ENCODE peak calls at places on chromosomes 12 and 14, in four cellular contexts. S is mesendoderm, R is IMR-90, B is H1. E is an unnamed sample.

GRCh38 chr14:104091927-104092771 is 6.6 kb downstream of the ASPG start:
- DNase-seq in S (no peak), B (peak; percentile 43), R (no peak), E (no peak)

GRCh38 chr14:51527073-51527472 is 124.6 kb upstream of the FRMD6 start:
- DNase-seq in R (peak; percentile 86), B (no peak), S (no peak), E (no peak)

GRCh38 chr14:77641534-77642341 is 25.3 kb upstream of the SPTLC2 start:
- DNase-seq in S (no peak), R (peak; percentile 47), B (no peak), E (no peak)

GRCh38 chr14:32183151-32184048 is 18.4 kb upstream of the RNU6-7 start:
- DNase-seq in S (no peak), B (no peak), R (no peak), E (no peak)

GRCh38 chr12:27580561-27581330 is 56.7 kb downstream of the PPFIBP1 start:
- DNase-seq in S (no peak), B (no peak), R (no peak), E (no peak)

GRCh38 chr12:8088574-8088973 is 6.5 kb downstream of the NECAP1 start:
- DNase-seq in S (no peak), B (no peak), R (no peak), E (no peak)

GRCh38 chr14:91380610-91381371 is 36.8 kb downstream of the CCDC88C start:
- DNase-seq in S (no peak), R (no peak), B (no peak), E (no peak)

GRCh38 chr12:30985814-30986452 is 59.4 kb downstream of the TSPAN11 start:
- DNase-seq in B (peak; percentile 85), R (peak; percentile 40), S (peak; percentile 70), E (peak; percentile 85)

GRCh38 chr12:97960741-97961608 is 498.4 kb downstream of the RMST start:
- DNase-seq in B (peak; percentile 64), R (no peak), S (peak; percentile 66), E (peak; percentile 63)

GRCh38 chr12:112258926-112259325 is 123.3 kb downstream of the HECTD4 start:
- DNase-seq in B (no peak), R (no peak), S (no peak), E (no peak)

GRCh38 chr12:8549381-8549780 is 8.7 kb upstream of the CLEC4E start:
- DNase-seq in R (no peak), S (no peak), B (no peak), E (no peak)

GRCh38 chr12:94644141-94644575 is 6.2 kb downstream of the TMCC3 start:
- DNase-seq in S (no peak), R (peak; percentile 24), B (no peak), E (no peak)

GRCh38 chr12:127191124-127191523 is 1075.8 kb upstream of the TMEM132C start:
- DNase-seq in S (no peak), R (peak; percentile 74), B (no peak), E (no peak)

GRCh38 chr14:31944256-31945073 is 132.6 kb upstream of the ARHGAP5 start:
- DNase-seq in R (no peak), S (no peak), B (no peak), E (no peak)

GRCh38 chr12:132161046-132161781 is 17.0 kb downstream of the NOC4L start:
- DNase-seq in R (peak; percentile 10), B (no peak), S (peak; percentile 27), E (no peak)

DNA sequence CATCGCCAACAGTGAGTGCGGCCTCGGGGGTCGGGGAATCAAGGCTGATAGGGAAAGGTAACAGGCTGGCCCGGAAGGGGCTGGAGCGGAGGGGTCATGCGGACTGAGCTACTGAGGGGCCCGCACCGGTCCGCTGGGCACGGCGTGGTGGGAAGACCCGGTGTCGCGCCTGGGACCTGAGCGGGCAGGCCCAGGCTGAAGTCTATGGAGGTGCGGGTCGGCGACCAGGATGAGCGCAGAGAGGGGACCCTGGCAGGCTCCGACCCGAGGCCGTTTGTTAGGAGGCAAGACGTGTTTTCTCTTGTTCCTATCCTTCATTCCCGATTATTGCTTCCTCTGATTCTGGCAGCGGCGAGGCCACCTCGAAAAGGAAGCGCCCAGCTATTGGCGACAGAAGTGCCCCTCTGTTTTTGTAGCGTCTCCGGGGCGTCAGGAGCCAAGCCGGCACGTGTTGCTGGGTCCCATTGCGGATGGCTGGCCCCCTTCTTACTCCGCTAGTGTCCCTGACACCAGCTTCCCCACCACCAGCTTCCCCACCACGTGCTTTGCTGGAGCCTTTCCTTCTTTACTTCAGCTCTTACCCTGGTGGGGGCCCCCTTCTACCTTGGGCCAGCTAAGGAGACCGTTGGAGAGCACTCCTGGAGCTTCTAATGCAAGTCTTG is 587 bp downstream of the PA2G4 start:
- DNase-seq in S (peak; percentile 51), B (no peak), R (no peak), E (no peak)
- H3K4ac ChIP-seq in S (peak overlapping the region; percentile 28), B (peak overlapping the region; percentile 65), R (peak overlapping the region; percentile 89), E (no peak overlapping the region)

DNA sequence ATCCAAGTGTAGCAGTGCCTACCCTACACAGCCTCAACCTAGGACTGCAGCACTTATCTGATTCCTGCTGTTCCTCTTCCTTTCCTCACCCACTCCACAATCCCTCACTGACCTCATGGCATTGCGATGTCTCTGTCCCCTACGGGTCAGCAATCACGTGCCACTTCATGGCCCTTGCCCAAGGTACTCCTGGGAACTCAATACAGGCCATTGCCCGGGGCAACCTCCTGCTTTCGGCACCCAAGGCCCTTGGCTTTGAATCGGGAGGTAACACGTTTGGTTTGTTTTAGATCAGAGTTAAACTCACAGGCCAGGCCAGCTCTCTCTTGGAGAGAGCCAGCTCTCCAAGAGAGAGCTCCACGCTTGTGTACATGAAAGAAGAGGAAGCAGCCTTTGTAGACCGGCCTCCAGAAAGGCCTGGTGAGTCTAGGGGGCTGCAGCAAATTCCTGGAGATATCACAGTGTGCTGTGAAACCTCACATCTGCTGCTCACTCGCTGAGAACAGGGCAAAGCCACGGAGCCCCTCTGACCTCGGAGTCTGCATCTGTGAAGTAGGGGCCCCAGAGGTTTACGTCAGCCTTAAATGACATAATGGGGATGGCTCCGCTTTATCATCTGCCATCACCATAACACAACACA is 12.2 kb downstream of the CLMN start:
- DNase-seq in B (no peak), R (no peak), S (peak; percentile 40), E (no peak)
- H3K56ac ChIP-seq in B (no peak overlapping the region), R (no peak overlapping the region), S (no peak overlapping the region), E (no peak overlapping the region)

GRCh38 chr14:100065161-100065871 is at the start of gene EVL:
- DNase-seq in B (no peak), S (no peak), R (no peak), E (no peak)
- H3K4ac ChIP-seq in B (no peak within 1 kb of the TSS), S (no peak within 1 kb of the TSS), R (no peak within 1 kb of the TSS), E (no peak within 1 kb of the TSS)

GRCh38 chr12:53713516-53713915 is 13.7 kb downstream of the CALCOCO1 start:
- DNase-seq in B (no peak), R (no peak), S (no peak), E (no peak)
- H3K56ac ChIP-seq in B (no peak overlapping the region), R (no peak overlapping the region), S (no peak overlapping the region), E (no peak overlapping the region)

GRCh38 chr14:64577211-64577610 is 27.4 kb downstream of the PPP1R36 start:
- DNase-seq in B (peak; percentile 43), R (no peak), S (no peak), E (no peak)
- H3K4ac ChIP-seq in B (no peak overlapping the region), R (no peak overlapping the region), S (no peak overlapping the region), E (no peak overlapping the region)

DNA sequence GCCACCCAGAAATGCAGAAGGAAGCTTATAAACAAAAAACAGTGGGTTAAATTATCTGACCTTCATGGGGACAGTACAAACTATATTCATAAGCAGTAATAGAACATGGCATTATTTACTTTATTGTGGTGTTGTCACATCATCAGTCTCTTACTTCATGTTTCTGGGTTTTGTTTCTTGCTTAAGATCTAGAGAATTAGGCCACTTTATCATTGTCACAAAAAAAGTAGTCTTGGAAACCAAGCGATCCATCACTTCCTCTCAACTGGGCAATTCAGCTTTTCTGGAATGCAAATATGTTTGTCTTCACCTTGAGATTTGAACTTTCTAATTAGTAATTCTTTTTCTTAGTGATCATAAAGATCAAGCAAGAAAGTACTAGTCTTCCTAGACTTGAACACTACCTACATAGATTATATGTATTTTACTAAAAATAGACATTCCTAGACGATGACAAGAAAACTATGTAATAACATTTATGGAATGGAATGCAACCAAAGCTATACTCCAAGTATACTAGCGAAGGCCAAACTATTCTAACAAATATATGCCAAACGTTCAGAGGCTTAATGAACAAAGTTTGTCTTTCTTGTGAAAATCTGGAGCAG is 363.4 kb downstream of the DAD1 start:
- DNase-seq in S (no peak), R (peak; percentile 74), B (no peak), E (no peak)
- H3K56ac ChIP-seq in S (no peak overlapping the region), R (peak overlapping the region; percentile 86), B (no peak overlapping the region), E (no peak overlapping the region)

GRCh38 chr14:67359775-67360468 is at the start of the genes ATP6V1D and EIF2S1:
- DNase-seq in S (peak; percentile 100), B (peak; percentile 97), R (peak; percentile 99), E (peak; percentile 99)

GRCh38 chr14:67360469-67361206 is 510 bp downstream of the EIF2S1 start:
- DNase-seq in B (no peak), S (no peak), R (no peak), E (no peak)

GRCh38 chr14:67359319-67359774 is 257 bp downstream of the ATP6V1D start:
- DNase-seq in B (no peak), S (peak; percentile 66), R (peak; percentile 63), E (no peak)

GRCh38 chr14:67358914-67359313 is 690 bp downstream of the ATP6V1D start:
- DNase-seq in B (peak; percentile 46), S (peak; percentile 62), R (no peak), E (no peak)

DNA sequence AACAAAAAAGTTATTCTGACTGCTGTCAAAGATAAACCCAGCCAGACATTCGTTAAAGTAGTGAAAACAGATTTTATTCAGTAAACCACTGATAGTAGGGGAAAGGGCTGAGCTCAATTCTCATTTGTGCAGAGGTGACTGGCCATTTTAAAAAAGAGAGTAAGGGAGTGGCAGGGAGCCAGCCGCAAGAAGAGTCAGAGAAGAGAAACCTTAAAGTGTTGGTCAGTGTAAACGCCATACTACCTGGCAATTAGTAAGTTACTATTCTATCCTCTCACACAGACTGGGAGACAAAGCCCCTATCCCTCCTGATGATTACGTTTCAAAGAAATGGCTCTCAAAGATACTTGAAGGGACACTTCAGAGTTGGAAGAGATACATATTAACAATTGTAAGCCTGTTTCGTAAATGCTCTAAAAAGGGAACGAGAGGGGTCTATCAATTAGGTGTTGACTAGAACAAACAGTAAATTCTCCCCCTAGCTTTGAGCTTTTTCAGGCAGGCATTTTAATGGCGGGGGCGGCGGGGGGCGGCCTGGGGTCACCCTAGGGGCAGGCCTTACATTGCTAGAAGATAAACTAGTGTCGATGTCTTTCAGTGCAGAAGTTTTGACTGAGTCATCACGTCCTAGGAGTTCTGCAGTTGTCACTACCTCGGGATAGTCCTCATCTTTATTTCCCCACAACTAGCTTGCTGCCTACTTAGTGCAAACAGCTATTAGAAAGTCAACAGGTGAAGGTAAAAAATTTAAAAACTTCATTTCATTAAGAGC is 1.8 kb downstream of the ATP6V1D start:
- DNase-seq in B (no peak), R (peak; percentile 30), S (peak; percentile 18), E (no peak)
- H3K4ac ChIP-seq in B (no peak overlapping the region), R (no peak overlapping the region), S (no peak overlapping the region), E (no peak overlapping the region)